ENCODE peak calls at places on chromosomes 7 and 10, in eight cellular contexts. R is neuronal stem cell; V is psoas muscle; G is effector memory CD4-positive, alpha-beta T cell; K is stomach; E is ascending aorta; H is left lung; J is brain microvascular endothelial cell. B is an unnamed sample. For H3K36me3, the result is how much of the 10 kb centered on the place peaks cover.

GRCh38 chr10:69686866-69687265 is 56.8 kb downstream of the FAM241B start:
- DNase-seq in R (no peak), V (no peak), J (no peak), G (no peak), E (no peak), H (no peak), K (no peak), B (no peak)

GRCh38 chr10:51074238-51075028 is at the start of gene PRKG1:
- DNase-seq in K (peak), E (peak), H (peak), G (no peak), J (peak), R (peak), V (peak), B (peak)

GRCh38 chr10:792083-792791 is 102.8 kb upstream of the DIP2C start:
- DNase-seq in K (peak), R (no peak), J (no peak), G (no peak), V (no peak), E (no peak), H (peak), B (peak)

GRCh38 chr7:1531979-1532455 is 1.5 kb downstream of the MAFK start:
- DNase-seq in K (peak), R (no peak), G (no peak), J (no peak), H (no peak), V (no peak), E (no peak), B (no peak)

GRCh38 chr7:93574646-93575554 is at the start of gene CALCR:
- DNase-seq in H (peak), G (no peak), J (no peak), E (no peak), V (no peak), K (no peak), R (peak), B (no peak)

GRCh38 chr7:13551503-13551902 is 438.0 kb downstream of the ETV1 start:
- DNase-seq in G (no peak), E (no peak), H (no peak), J (no peak), V (no peak), K (no peak), R (no peak), B (no peak)

GRCh38 chr10:131673396-131673795 is 227.4 kb upstream of the PPP2R2D start:
- DNase-seq in E (no peak), J (no peak), G (no peak), V (no peak), H (peak), R (no peak), K (no peak), B (no peak)

GRCh38 chr7:40324889-40325288 is 190.1 kb downstream of the SUGCT start:
- DNase-seq in V (no peak), G (no peak), H (no peak), R (no peak), J (no peak), E (no peak), K (no peak), B (no peak)

GRCh38 chr7:81260152-81260551 is 341.3 kb upstream of the SEMA3C start:
- DNase-seq in G (no peak), J (no peak), R (no peak), H (no peak), E (no peak), K (no peak), V (no peak), B (no peak)

GRCh38 chr10:68876246-68876918 is 24.7 kb upstream of the DDX50 start:
- DNase-seq in K (no peak), V (no peak), R (no peak), H (no peak), E (no peak), J (no peak), G (no peak), B (no peak)

GRCh38 chr10:121310151-121310711 is 288.0 kb downstream of the FGFR2 start:
- DNase-seq in J (no peak), V (no peak), R (peak), E (no peak), H (no peak), K (no peak), G (no peak), B (no peak)

GRCh38 chr10:69506834-69507643 is 55.8 kb downstream of the TSPAN15 start:
- DNase-seq in V (no peak), R (no peak), G (no peak), J (no peak), K (no peak), E (no peak), H (no peak), B (no peak)

GRCh38 chr7:87919875-87920274 is 14.2 kb upstream of the ADAM22 start:
- DNase-seq in G (no peak), K (no peak), E (no peak), R (no peak), J (no peak), V (no peak), H (no peak), B (no peak)
- H3K36me3 ChIP-seq in G (under half), K (under half), E (under half), R (under half), J (under half), V (under half), H (under half), B (under half)

GRCh38 chr7:100682228-100682741 is 8.7 kb downstream of the GNB2 start:
- DNase-seq in H (peak), J (no peak), G (no peak), E (no peak), K (no peak), R (no peak), V (no peak), B (no peak)
- H3K36me3 ChIP-seq in H (half or more), J (half or more), G (half or more), E (half or more), K (half or more), R (half or more), V (half or more), B (half or more)

GRCh38 chr10:13827418-13827817 is 240.7 kb downstream of the PRPF18 start:
- DNase-seq in J (no peak), R (no peak), K (no peak), E (no peak), V (no peak), H (no peak), G (no peak), B (no peak)
- H3K36me3 ChIP-seq in J (under half), R (under half), K (under half), E (under half), V (under half), H (under half), G (under half), B (under half)

DNA sequence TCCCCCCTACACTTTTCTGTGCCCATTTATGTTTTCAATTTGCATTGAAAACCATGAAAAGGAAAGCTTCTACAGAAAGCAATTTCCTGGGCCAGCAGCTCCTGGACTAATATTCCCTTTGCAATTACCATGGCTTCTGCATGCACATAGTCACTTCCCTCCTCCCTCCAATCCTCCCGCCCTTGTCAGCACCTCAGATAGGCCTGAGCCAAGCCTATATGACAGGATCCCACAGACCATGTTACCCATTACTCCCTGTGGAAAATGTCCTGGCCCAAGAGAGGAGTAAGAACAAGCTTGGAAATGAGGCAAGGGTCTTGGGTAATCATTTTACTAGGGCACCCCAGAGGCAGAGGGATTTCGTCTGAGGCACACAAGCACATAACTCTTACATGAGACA is 38.1 kb downstream of the FBXW4 start:
- DNase-seq in R (no peak), V (no peak), G (no peak), J (no peak), E (no peak), K (no peak), H (no peak), B (no peak)
- H3K36me3 ChIP-seq in R (under half), V (half or more), G (half or more), J (under half), E (under half), K (under half), H (half or more), B (under half)

DNA sequence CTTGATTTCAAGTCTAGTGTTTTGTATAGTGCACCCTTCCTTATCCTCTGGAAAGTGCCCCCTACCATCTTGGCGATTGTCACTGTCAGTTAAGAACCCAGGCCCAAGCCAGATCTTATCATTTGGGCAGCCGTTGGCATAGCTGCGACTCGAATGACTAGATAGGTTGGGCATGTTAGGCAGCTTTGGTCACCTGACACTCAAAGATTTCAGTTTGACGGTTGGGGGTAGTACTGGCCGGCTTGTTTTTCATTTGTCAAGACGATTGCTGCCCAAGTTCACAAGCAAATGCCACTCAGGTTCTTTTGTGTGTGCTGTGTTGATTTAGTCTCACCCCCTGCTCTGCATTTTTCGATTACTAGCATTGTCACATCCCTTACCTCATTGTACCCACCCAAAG is 6.7 kb downstream of the NIPSNAP2 start:
- DNase-seq in K (no peak), J (no peak), V (no peak), E (no peak), G (no peak), R (no peak), H (no peak), B (no peak)
- H3K36me3 ChIP-seq in K (under half), J (under half), V (under half), E (under half), G (under half), R (under half), H (under half), B (under half)

GRCh38 chr10:132702601-132703304 is 83.2 kb downstream of the NKX6-2 start:
- DNase-seq in J (no peak), R (no peak), K (no peak), H (peak), V (no peak), E (no peak), G (no peak), B (peak)

GRCh38 chr10:132703305-132704007 is 82.5 kb downstream of the NKX6-2 start:
- DNase-seq in R (no peak), K (no peak), G (no peak), V (no peak), E (no peak), J (no peak), H (peak), B (peak)

GRCh38 chr10:132700168-132701098 is 85.5 kb downstream of the NKX6-2 start:
- DNase-seq in H (peak), K (no peak), E (no peak), R (no peak), G (no peak), J (peak), V (no peak), B (peak)

GRCh38 chr10:132701099-132701845 is 84.7 kb downstream of the NKX6-2 start:
- DNase-seq in H (peak), K (no peak), E (no peak), V (no peak), J (no peak), R (no peak), G (no peak), B (peak)

GRCh38 chr10:132701846-132702190 is 84.1 kb downstream of the NKX6-2 start:
- DNase-seq in G (no peak), R (no peak), J (no peak), V (no peak), E (no peak), K (no peak), H (peak), B (no peak)
- H3K36me3 ChIP-seq in G (under half), R (under half), J (under half), V (under half), E (under half), K (under half), H (half or more), B (under half)

GRCh38 chr10:119070395-119071165 is 10.0 kb downstream of the EIF3A start:
- DNase-seq in H (no peak), R (no peak), V (no peak), G (no peak), K (no peak), E (no peak), J (no peak), B (no peak)
- H3K36me3 ChIP-seq in H (half or more), R (half or more), V (half or more), G (half or more), K (half or more), E (under half), J (half or more), B (half or more)